ENCODE peak calls at places on chromosomes 3 and 15, in eight cellular contexts. B is CD8-positive, alpha-beta memory T cell; N is iPS-NIHi11; W is Panc1; M is activated CD4-positive, alpha-beta T cell treated with anti-CD3 and anti-CD28 coated beads, Interleukin-2, amount 10 ng/mL, durations not matched to agents 7 days and 5 days; P is AG08395; K is GM04504; D is WTC11. G is an unnamed sample.

GRCh38 chr3:127911421-127911931 is 3.6 kb upstream of the KBTBD12 start:
- DNase-seq in B (no peak), N (no peak), W (no peak), M (no peak), P (no peak), K (no peak), D (no peak), G (no peak)

GRCh38 chr3:119681279-119681678 is 4.1 kb upstream of the COX17 start:
- DNase-seq in B (no peak), N (no peak), W (peak; percentile 22), M (peak; percentile 18), P (peak; percentile 67), K (no peak), D (no peak), G (no peak)

GRCh38 chr15:69092159-69092558 is 68.3 kb upstream of the GLCE start:
- DNase-seq in B (no peak), N (no peak), W (peak; percentile 30), M (no peak), P (no peak), K (no peak), D (no peak), G (no peak)

GRCh38 chr15:101086394-101087171 is 165.3 kb downstream of the CHSY1 start:
- DNase-seq in B (no peak), N (no peak), W (no peak), M (no peak), P (no peak), K (no peak), D (no peak), G (no peak)

GRCh38 chr3:169879846-169880558 is 10.3 kb upstream of the LRRC31 start:
- DNase-seq in B (no peak), N (no peak), W (no peak), M (no peak), P (no peak), K (no peak), D (no peak), G (no peak)

GRCh38 chr3:71099997-71100719 is 483.4 kb downstream of the FOXP1 start:
- DNase-seq in B (no peak), N (no peak), W (no peak), M (no peak), P (no peak), K (no peak), D (no peak), G (no peak)

GRCh38 chr15:37877851-37878577 is 56.4 kb upstream of the TMCO5A start:
- DNase-seq in B (no peak), N (no peak), W (no peak), M (no peak), P (peak; percentile 49), K (peak; percentile 16), D (no peak), G (no peak)

GRCh38 chr3:188208751-188209433 is 54.9 kb downstream of the LPP start:
- DNase-seq in B (no peak), N (no peak), W (no peak), M (no peak), P (peak; percentile 30), K (no peak), D (no peak), G (no peak)

GRCh38 chr3:51391566-51392300 is 648 bp downstream of the RBM15B start:
- DNase-seq in B (peak; percentile 36), N (peak; percentile 49), W (no peak), M (peak; percentile 54), P (peak; percentile 17), K (no peak), D (peak; percentile 41), G (no peak)

GRCh38 chr3:45683417-45684326 is 5.5 kb upstream of the SACM1L start:
- DNase-seq in B (no peak), N (no peak), W (no peak), M (no peak), P (no peak), K (no peak), D (no peak), G (no peak)

GRCh38 chr15:69175536-69175935 is 15.1 kb downstream of the GLCE start:
- DNase-seq in B (no peak), N (no peak), W (no peak), M (no peak), P (no peak), K (no peak), D (no peak), G (no peak)

GRCh38 chr15:26102988-26103387 is 239.9 kb upstream of the ATP10A start:
- DNase-seq in B (no peak), N (no peak), W (no peak), M (no peak), P (peak; percentile 77), K (no peak), D (no peak), G (no peak)

GRCh38 chr3:12343091-12343494 is 54.2 kb downstream of the PPARG start:
- DNase-seq in B (no peak), N (no peak), W (no peak), M (no peak), P (no peak), K (no peak), D (no peak), G (no peak)

GRCh38 chr3:47440131-47440530 is 35.6 kb downstream of the SCAP start:
- DNase-seq in B (no peak), N (no peak), W (no peak), M (no peak), P (no peak), K (no peak), D (no peak), G (no peak)

GRCh38 chr3:18302517-18302916 is 122.6 kb downstream of the SATB1 start:
- DNase-seq in B (no peak), N (no peak), W (no peak), M (no peak), P (peak; percentile 3), K (peak; percentile 15), D (no peak), G (no peak)

GRCh38 chr3:44468572-44469520 is 8.6 kb downstream of the ZNF445 start:
- DNase-seq in B (no peak), N (peak; percentile 33), W (no peak), M (no peak), P (no peak), K (no peak), D (peak; percentile 16), G (no peak)

GRCh38 chr3:187120324-187120723 is 19.0 kb downstream of the RPL39L start:
- DNase-seq in B (no peak), N (no peak), W (no peak), M (no peak), P (no peak), K (no peak), D (no peak), G (no peak)

GRCh38 chr15:85707519-85708338 is 87.0 kb downstream of the KLHL25 start:
- DNase-seq in B (no peak), N (no peak), W (no peak), M (no peak), P (peak; percentile 31), K (no peak), D (no peak), G (no peak)